ENCODE peak calls at places on chromosomes 5 and 9, in seven cellular contexts. Y is GOT3; M is A673; U is stimulated activated CD4-positive, alpha-beta T cell treated with anti-CD3 and anti-CD28 coated beads, Interleukin-2, amount 100 ng/mL, for 24 hours; A is T-helper 17 cell; G is brain microvascular endothelial cell; B is iPS-NIHi11. N is an unnamed sample.

GRCh38 chr5:52776116-52776515 is 11.6 kb upstream of the ITGA1 start:
- DNase-seq in Y (no peak), M (no peak), U (no peak), A (no peak), G (no peak), B (no peak), N (no peak)

GRCh38 chr5:80136751-80137272 is 101.7 kb downstream of the THBS4 start:
- DNase-seq in Y (no peak), M (no peak), U (no peak), A (no peak), G (no peak), B (no peak), N (no peak)

GRCh38 chr9:37904647-37905505 is 949 bp upstream of the SLC25A51 start:
- DNase-seq in Y (no peak), M (no peak), U (no peak), A (no peak), G (no peak), B (peak), N (no peak)

GRCh38 chr9:137027369-137028012 is 546 bp downstream of the ABCA2 start:
- DNase-seq in Y (no peak), M (no peak), U (no peak), A (no peak), G (no peak), B (no peak), N (no peak)

GRCh38 chr5:7894439-7894838 is 25.5 kb downstream of the MTRR start:
- DNase-seq in Y (no peak), M (no peak), U (no peak), A (no peak), G (no peak), B (no peak), N (no peak)

GRCh38 chr9:137295313-137296213 is 6.5 kb downstream of the NRARP start:
- DNase-seq in Y (no peak), M (peak), U (peak), A (peak), G (no peak), B (peak), N (no peak)

GRCh38 chr5:53035868-53036381 is 46.8 kb downstream of the ITGA2 start:
- DNase-seq in Y (no peak), M (peak), U (no peak), A (no peak), G (peak), B (peak), N (no peak)

GRCh38 chr5:31867219-31867618 is 228.3 kb downstream of the PDZD2 start:
- DNase-seq in Y (no peak), M (no peak), U (no peak), A (no peak), G (no peak), B (no peak), N (no peak)

GRCh38 chr5:103211858-103212500 is 46.6 kb upstream of the MACIR start:
- DNase-seq in Y (no peak), M (peak), U (no peak), A (no peak), G (no peak), B (no peak), N (no peak)

GRCh38 chr5:14640765-14641164 is 23.8 kb upstream of the OTULIN start:
- DNase-seq in Y (no peak), M (no peak), U (no peak), A (no peak), G (no peak), B (no peak), N (no peak)

GRCh38 chr5:6484446-6484845 is 35.8 kb downstream of the UBE2QL1 start:
- DNase-seq in Y (no peak), M (no peak), U (no peak), A (no peak), G (no peak), B (no peak), N (no peak)

GRCh38 chr5:16350816-16351215 is 114.8 kb downstream of the ZNF622 start:
- DNase-seq in Y (no peak), M (peak), U (no peak), A (no peak), G (no peak), B (no peak), N (no peak)

GRCh38 chr5:101531031-101531430 is 627.9 kb upstream of the ST8SIA4 start:
- DNase-seq in Y (no peak), M (no peak), U (no peak), A (no peak), G (no peak), B (no peak), N (no peak)

GRCh38 chr5:134464988-134465855 is 53.5 kb upstream of the CDKN2AIPNL start:
- DNase-seq in Y (no peak), M (no peak), U (no peak), A (no peak), G (no peak), B (no peak), N (no peak)

GRCh38 chr5:158898185-158899177 is 201.2 kb downstream of the EBF1 start:
- DNase-seq in Y (no peak), M (no peak), U (no peak), A (no peak), G (peak), B (no peak), N (peak)

GRCh38 chr5:39017504-39017903 is 56.7 kb downstream of the RICTOR start:
- DNase-seq in Y (no peak), M (no peak), U (no peak), A (no peak), G (no peak), B (no peak), N (no peak)

GRCh38 chr5:83955916-83956315 is 235.3 kb upstream of the HAPLN1 start:
- DNase-seq in Y (no peak), M (no peak), U (no peak), A (no peak), G (peak), B (no peak), N (no peak)

GRCh38 chr9:122268041-122268814 is 3.5 kb downstream of the MRRF start:
- DNase-seq in Y (no peak), M (no peak), U (no peak), A (no peak), G (no peak), B (no peak), N (no peak)

GRCh38 chr5:95989283-95990048 is 27.8 kb upstream of the ELL2 start:
- DNase-seq in Y (no peak), M (no peak), U (no peak), A (no peak), G (no peak), B (no peak), N (no peak)

GRCh38 chr5:56617998-56618397 is 197.4 kb upstream of the MAP3K1 start:
- DNase-seq in Y (no peak), M (no peak), U (no peak), A (no peak), G (no peak), B (no peak), N (no peak)

GRCh38 chr9:35681341-35682002 is 7.7 kb downstream of the CA9 start:
- DNase-seq in Y (no peak), M (no peak), U (no peak), A (no peak), G (no peak), B (no peak), N (no peak)

GRCh38 chr5:90170231-90170630 is 239.3 kb downstream of the CETN3 start:
- DNase-seq in Y (no peak), M (peak), U (no peak), A (no peak), G (no peak), B (no peak), N (no peak)

GRCh38 chr5:147101654-147102053 is 133.2 kb upstream of the STK32A start:
- DNase-seq in Y (no peak), M (no peak), U (no peak), A (no peak), G (no peak), B (no peak), N (no peak)

GRCh38 chr5:179267071-179267670 is 78.1 kb downstream of the ADAMTS2 start:
- DNase-seq in Y (no peak), M (no peak), U (no peak), A (no peak), G (no peak), B (peak), N (no peak)

GRCh38 chr5:120738568-120738967 is 274.5 kb downstream of the PRR16 start:
- DNase-seq in Y (no peak), M (no peak), U (no peak), A (no peak), G (no peak), B (no peak), N (no peak)

GRCh38 chr9:113350338-113350672 is 964 bp downstream of the BSPRY start:
- DNase-seq in Y (no peak), M (no peak), U (peak), A (no peak), G (no peak), B (no peak), N (no peak)

GRCh38 chr9:3879315-3879714 is 353.5 kb upstream of the RFX3 start:
- DNase-seq in Y (no peak), M (no peak), U (no peak), A (no peak), G (no peak), B (no peak), N (no peak)

GRCh38 chr5:136174021-136174659 is 18.8 kb downstream of the SMIM32 start:
- DNase-seq in Y (no peak), M (peak), U (no peak), A (no peak), G (peak), B (peak), N (no peak)

GRCh38 chr5:159582756-159583523 is 252.7 kb upstream of the IL12B start:
- DNase-seq in Y (no peak), M (no peak), U (no peak), A (no peak), G (peak), B (no peak), N (no peak)

GRCh38 chr5:58188287-58188651 is 271.6 kb downstream of the PLK2 start:
- DNase-seq in Y (no peak), M (no peak), U (no peak), A (no peak), G (peak), B (peak), N (no peak)

GRCh38 chr5:72951850-72952468 is 3.9 kb upstream of the FCHO2 start:
- DNase-seq in Y (no peak), M (no peak), U (no peak), A (no peak), G (peak), B (no peak), N (no peak)